ENCODE peak calls at places on chromosomes 4 and X, in nine cellular contexts. N, X, O, S, T, Y, V, F and Q are unnamed samples.

GRCh38 chr4:167021545-167022155 is 212.6 kb downstream of the SPOCK3 start:
- DNase-seq in N (peak; percentile 62), X (peak; percentile 77), O (peak; percentile 29), S (peak; percentile 32), T (peak; percentile 69), Y (peak; percentile 67), V (peak; percentile 55), F (peak; percentile 70), Q (peak; percentile 80)

GRCh38 chrX:77793950-77794349 is 7.9 kb upstream of the ATRX start:
- DNase-seq in N (no peak), X (no peak), O (no peak), S (no peak), T (no peak), Y (no peak), V (no peak), F (no peak), Q (no peak)

GRCh38 chr4:186587416-186588018 is 32.1 kb upstream of the MTNR1A start:
- DNase-seq in N (peak; percentile 68), X (peak; percentile 75), O (peak; percentile 60), S (peak; percentile 41), T (peak; percentile 86), Y (peak; percentile 75), V (peak; percentile 50), F (peak; percentile 84), Q (peak; percentile 73)

GRCh38 chr4:74549936-74550335 is 105.0 kb downstream of the AREG start:
- DNase-seq in N (no peak), X (peak; percentile 56), O (no peak), S (no peak), T (no peak), Y (no peak), V (no peak), F (no peak), Q (no peak)

GRCh38 chr4:37503231-37503630 is 182.9 kb downstream of the RELL1 start:
- DNase-seq in N (no peak), X (no peak), O (no peak), S (no peak), T (no peak), Y (no peak), V (no peak), F (no peak), Q (no peak)

GRCh38 chrX:107565916-107566602 is 62.3 kb upstream of the PRPS1 start:
- DNase-seq in N (no peak), X (no peak), O (no peak), S (no peak), T (no peak), Y (no peak), V (no peak), F (no peak), Q (peak; percentile 9)

GRCh38 chrX:132795211-132795610 is 163.2 kb downstream of the HS6ST2 start:
- DNase-seq in N (no peak), X (no peak), O (no peak), S (no peak), T (no peak), Y (no peak), V (no peak), F (no peak), Q (no peak)

GRCh38 chrX:12060489-12061260 is 77.6 kb upstream of the FRMPD4 start:
- DNase-seq in N (no peak), X (no peak), O (no peak), S (no peak), T (no peak), Y (no peak), V (no peak), F (no peak), Q (no peak)

GRCh38 chrX:110657073-110657472 is 138.5 kb downstream of the CHRDL1 start:
- DNase-seq in N (no peak), X (no peak), O (no peak), S (no peak), T (no peak), Y (no peak), V (no peak), F (no peak), Q (peak; percentile 2)

GRCh38 chr4:121978169-121978516 is 26.3 kb upstream of the TRPC3 start:
- DNase-seq in N (no peak), X (no peak), O (no peak), S (no peak), T (no peak), Y (no peak), V (no peak), F (no peak), Q (no peak)

GRCh38 chr4:151223465-151223864 is 53.5 kb upstream of the PRSS48 start:
- DNase-seq in N (no peak), X (no peak), O (no peak), S (no peak), T (no peak), Y (no peak), V (no peak), F (no peak), Q (no peak)

GRCh38 chrX:135973025-135973547 is 702 bp downstream of the MMGT1 start:
- DNase-seq in N (no peak), X (peak; percentile 31), O (no peak), S (no peak), T (no peak), Y (peak; percentile 38), V (peak; percentile 32), F (peak; percentile 22), Q (no peak)

GRCh38 chrX:41441934-41442823 is 5.0 kb upstream of the NYX start:
- DNase-seq in N (peak; percentile 91), X (peak; percentile 93), O (peak; percentile 77), S (peak; percentile 76), T (peak; percentile 94), Y (peak; percentile 86), V (peak; percentile 90), F (peak; percentile 84), Q (no peak)

GRCh38 chrX:153981771-153982533 is 9.4 kb downstream of the TMEM187 start:
- DNase-seq in N (peak; percentile 73), X (no peak), O (peak; percentile 70), S (peak; percentile 41), T (no peak), Y (no peak), V (peak; percentile 84), F (peak; percentile 36), Q (no peak)

GRCh38 chr4:82744284-82744963 is 54.2 kb downstream of the SCD5 start:
- DNase-seq in N (peak; percentile 56), X (no peak), O (no peak), S (no peak), T (no peak), Y (no peak), V (no peak), F (no peak), Q (no peak)

GRCh38 chr4:188660796-188661195 is 521.6 kb downstream of the TRIML1 start:
- DNase-seq in N (no peak), X (no peak), O (no peak), S (no peak), T (no peak), Y (no peak), V (peak; percentile 51), F (no peak), Q (no peak)

GRCh38 chr4:37001688-37002436 is 242.7 kb upstream of the NWD2 start:
- DNase-seq in N (no peak), X (peak; percentile 0), O (no peak), S (no peak), T (no peak), Y (no peak), V (no peak), F (no peak), Q (no peak)

GRCh38 chr4:147730333-147730732 is 1.6 kb upstream of the ARHGAP10 start:
- DNase-seq in N (no peak), X (no peak), O (no peak), S (no peak), T (no peak), Y (no peak), V (peak; percentile 11), F (no peak), Q (no peak)

DNA sequence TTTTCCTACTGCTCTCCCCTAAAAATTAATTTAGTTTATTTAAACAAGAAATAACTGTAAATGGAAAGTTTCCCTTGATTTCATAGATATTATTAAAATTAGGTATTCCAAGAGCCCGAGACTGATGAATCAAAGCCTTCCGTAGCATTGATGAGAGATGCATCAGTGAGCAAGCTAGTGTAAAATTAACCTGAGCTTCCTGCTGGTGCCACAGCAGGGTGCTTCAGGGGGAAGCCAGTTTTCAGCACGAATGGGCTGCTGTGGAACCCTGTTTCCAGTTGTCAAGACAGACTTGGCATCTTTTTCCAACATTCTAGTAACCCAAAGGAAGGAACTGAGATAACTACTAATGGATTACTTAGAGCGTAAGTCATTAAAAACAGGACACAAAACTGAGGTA is 221.7 kb downstream of the RBMX2 start:
- DNase-seq in N (no peak), X (no peak), O (no peak), S (no peak), T (no peak), Y (no peak), V (no peak), F (no peak), Q (no peak)
- H3K4me1 ChIP-seq in N (no peaks in the 10 kb centered on the region), X (no peaks in the 10 kb centered on the region), O (no peaks in the 10 kb centered on the region), S (no peaks in the 10 kb centered on the region), T (no peaks in the 10 kb centered on the region), Y (no peaks in the 10 kb centered on the region), V (no peaks in the 10 kb centered on the region), F (no peaks in the 10 kb centered on the region), Q (no peaks in the 10 kb centered on the region)

DNA sequence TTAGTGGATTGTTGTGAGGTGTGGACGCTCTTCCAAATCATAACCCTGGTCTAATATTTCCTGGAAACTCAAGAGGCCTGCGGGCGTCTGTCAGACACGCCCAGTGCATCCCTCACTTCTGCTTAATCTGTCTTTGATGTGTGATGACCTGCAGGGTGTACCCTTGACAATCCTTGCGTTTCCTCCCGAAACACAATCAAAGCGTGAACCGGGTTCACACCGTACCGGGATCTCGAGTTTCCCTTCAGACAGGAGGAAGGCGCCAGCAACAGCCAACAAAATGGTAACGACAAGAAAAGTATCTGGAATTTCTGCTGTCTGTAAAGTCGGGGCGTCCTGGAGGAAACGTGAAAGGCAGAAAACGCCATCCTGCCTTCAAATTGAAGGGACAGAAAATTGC is 253.5 kb downstream of the SHOX start:
- DNase-seq in N (no peak), X (no peak), O (no peak), S (no peak), T (no peak), Y (no peak), V (no peak), F (no peak), Q (no peak)
- H3K4me1 ChIP-seq in N (no peaks in the 10 kb centered on the region), X (no peaks in the 10 kb centered on the region), O (no peaks in the 10 kb centered on the region), S (no peaks in the 10 kb centered on the region), T (no peaks in the 10 kb centered on the region), Y (no peaks in the 10 kb centered on the region), V (no peaks in the 10 kb centered on the region), F (no peaks in the 10 kb centered on the region), Q (no peaks in the 10 kb centered on the region)

DNA sequence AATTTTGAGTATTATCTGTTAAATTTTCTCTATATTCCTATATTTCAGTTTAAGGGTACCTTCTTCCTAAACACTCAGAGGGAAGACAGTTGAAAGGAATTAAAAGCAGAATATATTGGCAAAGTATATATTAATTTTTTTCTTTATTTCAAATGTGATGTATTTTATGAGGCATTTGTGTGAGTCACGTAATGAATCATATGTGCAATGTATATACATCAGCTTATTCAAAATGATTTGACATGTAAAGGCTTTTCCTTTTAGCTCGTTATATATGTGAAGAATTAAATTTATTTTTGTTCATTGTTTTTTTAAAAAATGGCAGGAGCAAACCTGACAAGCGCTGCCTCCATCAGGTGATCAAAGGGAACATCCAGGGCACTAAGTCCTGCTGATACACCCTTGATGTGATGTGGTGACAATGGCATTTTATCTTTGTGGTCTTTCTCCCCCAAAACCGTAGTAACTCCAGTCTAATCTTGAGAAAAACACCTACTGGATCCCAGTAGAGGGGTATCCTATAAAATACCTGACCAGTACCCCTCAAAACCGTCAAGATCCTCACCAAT is 8.9 kb downstream of the WWC2 start:
- DNase-seq in N (no peak), X (no peak), O (no peak), S (no peak), T (no peak), Y (no peak), V (no peak), F (no peak), Q (no peak)
- H3K4me1 ChIP-seq in N (peaks cover 11% of the 10 kb centered on the region), X (no peaks in the 10 kb centered on the region), O (no peaks in the 10 kb centered on the region), S (no peaks in the 10 kb centered on the region), T (peaks cover 4% of the 10 kb centered on the region), Y (no peaks in the 10 kb centered on the region), V (no peaks in the 10 kb centered on the region), F (no peaks in the 10 kb centered on the region), Q (no peaks in the 10 kb centered on the region)

GRCh38 chr4:52952540-52952939 is 90.4 kb downstream of the RASL11B start:
- DNase-seq in N (no peak), X (no peak), O (no peak), S (no peak), T (no peak), Y (no peak), V (no peak), F (no peak), Q (no peak)
- H3K4me1 ChIP-seq in N (no peaks in the 10 kb centered on the region), X (peaks cover 11% of the 10 kb centered on the region), O (no peaks in the 10 kb centered on the region), S (no peaks in the 10 kb centered on the region), T (no peaks in the 10 kb centered on the region), Y (peaks cover 6% of the 10 kb centered on the region), V (no peaks in the 10 kb centered on the region), F (no peaks in the 10 kb centered on the region), Q (peaks cover 19% of the 10 kb centered on the region)